ENCODE peak calls at places on chromosomes 4 and X, in four cellular contexts. One of them, this sample, is unnamed.

GRCh38 chr4:7066493-7066892 is 1.4 kb downstream of the GRPEL1 start:
- DNase-seq in stimulated activated naive CD8-positive, alpha-beta T cell treated with anti-CD3 and anti-CD28 coated beads, Interleukin-15, amount 100 ng/mL, for 72 hours: no peak
- DNase-seq in stimulated activated CD4-positive, alpha-beta T cell treated with anti-CD3 and anti-CD28 coated beads, Interleukin-4, amount 100 ng/mL, for 48 hours: no peak
- DNase-seq in cerebellum: no peak
- DNase-seq in this sample: no peak

GRCh38 chr4:102169345-102169744 is 175.9 kb downstream of the SLC39A8 start:
- DNase-seq in stimulated activated naive CD8-positive, alpha-beta T cell treated with anti-CD3 and anti-CD28 coated beads, Interleukin-15, amount 100 ng/mL, for 72 hours: no peak
- DNase-seq in cerebellum: peak; percentile 35
- DNase-seq in stimulated activated CD4-positive, alpha-beta T cell treated with anti-CD3 and anti-CD28 coated beads, Interleukin-4, amount 100 ng/mL, for 48 hours: no peak
- DNase-seq in this sample: no peak

GRCh38 chr4:3791910-3792542 is 25.8 kb downstream of the ADRA2C start:
- DNase-seq in stimulated activated naive CD8-positive, alpha-beta T cell treated with anti-CD3 and anti-CD28 coated beads, Interleukin-15, amount 100 ng/mL, for 72 hours: no peak
- DNase-seq in cerebellum: no peak
- DNase-seq in stimulated activated CD4-positive, alpha-beta T cell treated with anti-CD3 and anti-CD28 coated beads, Interleukin-4, amount 100 ng/mL, for 48 hours: peak; percentile 45
- DNase-seq in this sample: peak; percentile 72

GRCh38 chr4:28167411-28167810 is 1306.8 kb downstream of the STIM2 start:
- DNase-seq in stimulated activated CD4-positive, alpha-beta T cell treated with anti-CD3 and anti-CD28 coated beads, Interleukin-4, amount 100 ng/mL, for 48 hours: no peak
- DNase-seq in cerebellum: no peak
- DNase-seq in stimulated activated naive CD8-positive, alpha-beta T cell treated with anti-CD3 and anti-CD28 coated beads, Interleukin-15, amount 100 ng/mL, for 72 hours: no peak
- DNase-seq in this sample: no peak

GRCh38 chr4:175277816-175278215 is 359.7 kb downstream of the ADAM29 start:
- DNase-seq in cerebellum: no peak
- DNase-seq in stimulated activated naive CD8-positive, alpha-beta T cell treated with anti-CD3 and anti-CD28 coated beads, Interleukin-15, amount 100 ng/mL, for 72 hours: no peak
- DNase-seq in stimulated activated CD4-positive, alpha-beta T cell treated with anti-CD3 and anti-CD28 coated beads, Interleukin-4, amount 100 ng/mL, for 48 hours: no peak
- DNase-seq in this sample: no peak

GRCh38 chrX:98028691-98029090 is 1145.0 kb downstream of the RPA4 start:
- DNase-seq in stimulated activated CD4-positive, alpha-beta T cell treated with anti-CD3 and anti-CD28 coated beads, Interleukin-4, amount 100 ng/mL, for 48 hours: no peak
- DNase-seq in cerebellum: no peak
- DNase-seq in stimulated activated naive CD8-positive, alpha-beta T cell treated with anti-CD3 and anti-CD28 coated beads, Interleukin-15, amount 100 ng/mL, for 72 hours: no peak
- DNase-seq in this sample: no peak

GRCh38 chrX:150841466-150842197 is 56.8 kb downstream of the CD99L2 start:
- DNase-seq in stimulated activated CD4-positive, alpha-beta T cell treated with anti-CD3 and anti-CD28 coated beads, Interleukin-4, amount 100 ng/mL, for 48 hours: no peak
- DNase-seq in cerebellum: no peak
- DNase-seq in stimulated activated naive CD8-positive, alpha-beta T cell treated with anti-CD3 and anti-CD28 coated beads, Interleukin-15, amount 100 ng/mL, for 72 hours: no peak
- DNase-seq in this sample: no peak

GRCh38 chr4:184949020-184949419 is 69.3 kb upstream of the HELT start:
- DNase-seq in stimulated activated CD4-positive, alpha-beta T cell treated with anti-CD3 and anti-CD28 coated beads, Interleukin-4, amount 100 ng/mL, for 48 hours: no peak
- DNase-seq in cerebellum: no peak
- DNase-seq in stimulated activated naive CD8-positive, alpha-beta T cell treated with anti-CD3 and anti-CD28 coated beads, Interleukin-15, amount 100 ng/mL, for 72 hours: no peak
- DNase-seq in this sample: no peak

GRCh38 chr4:157096439-157096838 is 20.5 kb downstream of the GLRB start:
- DNase-seq in stimulated activated CD4-positive, alpha-beta T cell treated with anti-CD3 and anti-CD28 coated beads, Interleukin-4, amount 100 ng/mL, for 48 hours: no peak
- DNase-seq in stimulated activated naive CD8-positive, alpha-beta T cell treated with anti-CD3 and anti-CD28 coated beads, Interleukin-15, amount 100 ng/mL, for 72 hours: no peak
- DNase-seq in cerebellum: no peak
- DNase-seq in this sample: no peak

GRCh38 chr4:55854132-55854531 is 684 bp downstream of the EXOC1 start:
- DNase-seq in stimulated activated CD4-positive, alpha-beta T cell treated with anti-CD3 and anti-CD28 coated beads, Interleukin-4, amount 100 ng/mL, for 48 hours: no peak
- DNase-seq in cerebellum: no peak
- DNase-seq in stimulated activated naive CD8-positive, alpha-beta T cell treated with anti-CD3 and anti-CD28 coated beads, Interleukin-15, amount 100 ng/mL, for 72 hours: no peak
- DNase-seq in this sample: no peak

GRCh38 chr4:179372242-179372641 is 1930.0 kb upstream of the AGA start:
- DNase-seq in stimulated activated naive CD8-positive, alpha-beta T cell treated with anti-CD3 and anti-CD28 coated beads, Interleukin-15, amount 100 ng/mL, for 72 hours: no peak
- DNase-seq in stimulated activated CD4-positive, alpha-beta T cell treated with anti-CD3 and anti-CD28 coated beads, Interleukin-4, amount 100 ng/mL, for 48 hours: no peak
- DNase-seq in cerebellum: no peak
- DNase-seq in this sample: no peak

GRCh38 chrX:139720136-139720535 is 12.2 kb upstream of the MCF2 start:
- DNase-seq in stimulated activated CD4-positive, alpha-beta T cell treated with anti-CD3 and anti-CD28 coated beads, Interleukin-4, amount 100 ng/mL, for 48 hours: no peak
- DNase-seq in stimulated activated naive CD8-positive, alpha-beta T cell treated with anti-CD3 and anti-CD28 coated beads, Interleukin-15, amount 100 ng/mL, for 72 hours: no peak
- DNase-seq in cerebellum: no peak
- DNase-seq in this sample: no peak

This sample was measured in mucosa of descending colon.